ENCODE peak calls at places on chromosomes 16 and 17, in ten cellular contexts. J is breast epithelium, Z is Peyer's patch, V is fibroblast of lung, K is epithelial cell of proximal tubule, L is thyroid gland, D is mucosa of descending colon, M is choroid plexus epithelial cell, I is tibial artery, T is cardiac muscle cell. W is an unnamed sample.

GRCh38 chr16:66426112-66427035 is 721 bp upstream of the BEAN1 start:
- DNase-seq in J (no peak), Z (peak; percentile 39), V (no peak), K (no peak), L (no peak), D (peak; percentile 7), M (no peak), I (no peak), T (no peak), W (no peak)

GRCh38 chr17:59846391-59847165 is 46.2 kb downstream of the TUBD1 start:
- DNase-seq in J (peak; percentile 62), Z (peak; percentile 70), V (peak; percentile 86), K (peak; percentile 97), L (peak; percentile 41), D (peak; percentile 58), M (peak; percentile 92), I (peak; percentile 60), T (no peak), W (peak; percentile 95)

GRCh38 chr16:27430512-27430911 is 28.5 kb downstream of the IL21R start:
- DNase-seq in J (no peak), Z (peak; percentile 33), V (no peak), K (no peak), L (no peak), D (no peak), M (no peak), I (no peak), T (no peak), W (no peak)

GRCh38 chr17:63984651-63985386 is 12.1 kb upstream of the SCN4A start:
- DNase-seq in J (no peak), Z (peak; percentile 65), V (peak; percentile 95), K (no peak), L (peak; percentile 36), D (peak; percentile 85), M (peak; percentile 94), I (peak; percentile 70), T (no peak), W (peak; percentile 89)

GRCh38 chr16:80623376-80623775 is 82.6 kb downstream of the DYNLRB2 start:
- DNase-seq in J (no peak), Z (no peak), V (peak; percentile 1), K (no peak), L (no peak), D (no peak), M (peak; percentile 83), I (no peak), T (no peak), W (peak; percentile 25)

GRCh38 chr17:10837987-10838386 is at the start of gene PIRT:
- DNase-seq in J (no peak), Z (no peak), V (no peak), K (no peak), L (no peak), D (no peak), M (no peak), I (no peak), T (no peak), W (no peak)

GRCh38 chr17:40499551-40500189 is 1.8 kb downstream of the TNS4 start:
- DNase-seq in J (peak; percentile 94), Z (peak; percentile 90), V (peak; percentile 81), K (no peak), L (peak; percentile 99), D (peak; percentile 95), M (peak; percentile 69), I (peak; percentile 89), T (peak; percentile 90), W (peak; percentile 73)

GRCh38 chr17:60743812-60744211 is 66.2 kb downstream of the BCAS3 start:
- DNase-seq in J (peak; percentile 58), Z (no peak), V (peak; percentile 56), K (no peak), L (no peak), D (peak; percentile 15), M (peak; percentile 28), I (no peak), T (peak; percentile 5), W (peak; percentile 77)

GRCh38 chr17:27460196-27460725 is 4.0 kb downstream of the KSR1 start:
- DNase-seq in J (no peak), Z (no peak), V (no peak), K (no peak), L (no peak), D (no peak), M (no peak), I (no peak), T (no peak), W (no peak)

GRCh38 chr17:33228548-33228947 is 64.5 kb downstream of the ASIC2 start:
- DNase-seq in J (no peak), Z (no peak), V (no peak), K (no peak), L (no peak), D (peak; percentile 14), M (no peak), I (no peak), T (no peak), W (no peak)

GRCh38 chr17:77420804-77421634 is 280.2 kb downstream of the SEC14L1 start:
- DNase-seq in J (peak; percentile 72), Z (peak; percentile 75), V (peak; percentile 88), K (no peak), L (peak; percentile 51), D (no peak), M (peak; percentile 94), I (no peak), T (peak; percentile 49), W (peak; percentile 92)

GRCh38 chr16:73064996-73065349 is 17.0 kb upstream of the ZFHX3 start:
- DNase-seq in J (no peak), Z (peak; percentile 45), V (no peak), K (no peak), L (no peak), D (no peak), M (no peak), I (no peak), T (no peak), W (no peak)
- H3K4me3 ChIP-seq in J (no peak overlapping the region), Z (peak overlapping the region; percentile 25), V (peak overlapping the region; percentile 25), K (peak overlapping the region; percentile 42), L (no peak overlapping the region), D (no peak overlapping the region), M (peak overlapping the region; percentile 34), I (peak overlapping the region; percentile 84), T (no peak overlapping the region), W (no peak overlapping the region)

DNA sequence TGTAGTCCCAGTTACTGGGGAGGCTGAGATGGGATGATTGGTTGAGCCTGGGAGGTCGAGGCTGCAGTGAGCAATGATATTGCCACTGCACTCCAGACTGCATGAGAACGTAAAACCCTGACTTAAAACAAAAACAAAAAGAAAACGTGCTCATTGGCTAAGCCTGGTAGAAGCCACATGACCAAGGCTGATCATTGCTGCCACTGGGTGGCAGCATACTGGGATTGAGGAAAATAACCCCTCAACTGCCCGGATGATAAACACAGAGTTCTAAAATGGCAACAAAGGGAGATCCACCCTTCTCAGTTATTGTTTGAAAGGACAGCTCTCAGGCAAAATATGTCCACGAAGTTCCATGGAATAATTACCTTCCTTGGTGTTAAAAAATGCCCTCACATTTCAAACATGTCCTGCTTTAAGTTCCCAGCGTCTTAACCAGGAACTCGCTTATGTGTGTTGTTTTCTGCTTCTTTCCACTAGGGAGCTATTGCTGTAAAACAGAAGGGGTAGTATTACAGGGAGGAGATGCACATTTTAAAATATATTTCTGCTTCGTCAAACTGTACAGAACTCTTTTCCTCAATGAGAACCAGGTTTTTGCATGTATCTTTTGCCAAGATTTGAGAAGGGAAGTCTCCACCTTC is 675.3 kb downstream of the MAF start:
- DNase-seq in J (no peak), Z (peak; percentile 80), V (no peak), K (no peak), L (peak; percentile 22), D (peak; percentile 74), M (peak; percentile 1), I (no peak), T (peak; percentile 23), W (no peak)
- TF ChIP-seq CTCF in J (peak; percentile 14), Z (peak; percentile 55), V (no peak), K (peak; percentile 60), L (no peak), D (no peak), M (peak; percentile 34), I (peak; percentile 21), T (no peak), W (no peak)

DNA sequence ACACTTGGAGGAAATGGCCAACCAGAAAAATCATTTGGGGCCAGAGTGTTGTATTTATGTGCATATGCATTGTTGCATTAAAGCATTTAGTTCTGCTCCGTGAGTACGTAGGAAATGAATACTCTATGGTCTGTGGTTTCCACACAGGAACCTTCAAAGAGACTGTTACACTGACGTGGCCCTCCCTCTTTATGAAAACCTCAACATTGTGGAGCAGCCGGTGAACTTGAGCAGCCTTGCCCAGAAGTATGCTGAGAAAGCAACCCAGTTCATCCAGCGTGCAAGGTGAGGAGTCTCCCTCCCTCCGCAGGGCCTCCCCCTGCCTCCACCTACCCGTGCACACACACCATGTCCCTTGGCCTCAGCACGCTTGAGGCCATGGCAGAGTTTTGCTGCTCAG is 65.2 kb downstream of the ARSG start:
- DNase-seq in J (no peak), Z (peak; percentile 71), V (no peak), K (no peak), L (no peak), D (peak; percentile 37), M (peak; percentile 49), I (no peak), T (no peak), W (peak; percentile 76)
- H3K4me3 ChIP-seq in J (no peak overlapping the region), Z (no peak overlapping the region), V (no peak overlapping the region), K (no peak overlapping the region), L (no peak overlapping the region), D (no peak overlapping the region), M (no peak overlapping the region), I (no peak overlapping the region), T (no peak overlapping the region), W (no peak overlapping the region)

GRCh38 chr16:46621006-46621629 is at the start of gene SHCBP1:
- DNase-seq in J (peak; percentile 71), Z (peak; percentile 89), V (peak; percentile 86), K (no peak), L (peak; percentile 74), D (peak; percentile 84), M (peak; percentile 87), I (peak; percentile 85), T (peak; percentile 92), W (peak; percentile 86)
- TF ChIP-seq CTCF in J (no peak), Z (no peak), V (no peak), K (no peak), L (no peak), D (no peak), M (no peak), I (no peak), T (no peak), W (no peak)

GRCh38 chr16:769201-769769 is 8.8 kb downstream of the MSLN start:
- DNase-seq in J (no peak), Z (no peak), V (no peak), K (no peak), L (no peak), D (no peak), M (no peak), I (no peak), T (no peak), W (no peak)
- H3K4me3 ChIP-seq in J (no peak overlapping the region), Z (no peak overlapping the region), V (no peak overlapping the region), K (no peak overlapping the region), L (no peak overlapping the region), D (no peak overlapping the region), M (no peak overlapping the region), I (no peak overlapping the region), T (no peak overlapping the region), W (no peak overlapping the region)

GRCh38 chr17:82876602-82877391 is 37.0 kb upstream of the ZNF750 start:
- DNase-seq in J (peak; percentile 85), Z (peak; percentile 67), V (peak; percentile 83), K (no peak), L (peak; percentile 97), D (peak; percentile 74), M (peak; percentile 88), I (peak; percentile 87), T (peak; percentile 85), W (peak; percentile 76)
- TF ChIP-seq CTCF in J (peak; percentile 67), Z (peak; percentile 6), V (peak; percentile 56), K (peak; percentile 46), L (peak; percentile 55), D (no peak), M (peak; percentile 81), I (peak; percentile 50), T (peak; percentile 63), W (peak; percentile 70)

GRCh38 chr16:57667069-57667525 is 1.0 kb upstream of the ADGRG3 start:
- DNase-seq in J (no peak), Z (no peak), V (no peak), K (no peak), L (no peak), D (no peak), M (no peak), I (no peak), T (no peak), W (no peak)
- H3K4me3 ChIP-seq in J (no peak overlapping the region), Z (no peak overlapping the region), V (no peak overlapping the region), K (no peak overlapping the region), L (no peak overlapping the region), D (no peak overlapping the region), M (no peak overlapping the region), I (no peak overlapping the region), T (no peak overlapping the region), W (no peak overlapping the region)